ENCODE peak calls at places on chromosome 16, in six cellular contexts. One of them, this sample, is unnamed.

GRCh38 chr16:74568961-74569631 is 37.8 kb downstream of the GLG1 start:
- DNase-seq in GM10248: no peak
- DNase-seq in IMR-90: peak
- DNase-seq in GM12865: no peak
- DNase-seq in sigmoid colon: no peak
- DNase-seq in upper lobe of right lung: no peak
- DNase-seq in this sample: no peak

GRCh38 chr16:72042157-72042660 is 12.1 kb upstream of the HP start:
- DNase-seq in GM10248: no peak
- DNase-seq in IMR-90: no peak
- DNase-seq in GM12865: no peak
- DNase-seq in sigmoid colon: no peak
- DNase-seq in upper lobe of right lung: no peak
- DNase-seq in this sample: no peak

GRCh38 chr16:72434159-72434558 is 262.2 kb upstream of the PMFBP1 start:
- DNase-seq in GM10248: no peak
- DNase-seq in IMR-90: peak
- DNase-seq in GM12865: peak
- DNase-seq in sigmoid colon: no peak
- DNase-seq in upper lobe of right lung: no peak
- DNase-seq in this sample: no peak

GRCh38 chr16:27290582-27290981 is 22.0 kb upstream of the NSMCE1 start:
- DNase-seq in GM10248: no peak
- DNase-seq in IMR-90: no peak
- DNase-seq in GM12865: no peak
- DNase-seq in sigmoid colon: no peak
- DNase-seq in upper lobe of right lung: no peak
- DNase-seq in this sample: no peak

GRCh38 chr16:46929378-46930332 is 43.8 kb downstream of the DNAJA2 start:
- DNase-seq in GM10248: peak
- DNase-seq in IMR-90: peak
- DNase-seq in GM12865: peak
- DNase-seq in sigmoid colon: peak
- DNase-seq in upper lobe of right lung: peak
- DNase-seq in this sample: peak

GRCh38 chr16:14056970-14057369 is 14.1 kb upstream of the MRTFB start:
- DNase-seq in GM10248: no peak
- DNase-seq in IMR-90: no peak
- DNase-seq in GM12865: no peak
- DNase-seq in sigmoid colon: no peak
- DNase-seq in upper lobe of right lung: no peak
- DNase-seq in this sample: no peak

GRCh38 chr16:29738514-29738913 is 7.3 kb downstream of the C16orf54 start:
- DNase-seq in GM10248: peak
- DNase-seq in IMR-90: no peak
- DNase-seq in GM12865: peak
- DNase-seq in sigmoid colon: no peak
- DNase-seq in upper lobe of right lung: no peak
- DNase-seq in this sample: peak

GRCh38 chr16:10756574-10756973 is 12.9 kb downstream of the NUBP1 start:
- DNase-seq in GM10248: no peak
- DNase-seq in IMR-90: peak
- DNase-seq in GM12865: no peak
- DNase-seq in sigmoid colon: no peak
- DNase-seq in upper lobe of right lung: no peak
- DNase-seq in this sample: no peak

GRCh38 chr16:80803341-80804060 is 897 bp downstream of the CDYL2 start:
- DNase-seq in GM10248: peak
- DNase-seq in IMR-90: no peak
- DNase-seq in GM12865: peak
- DNase-seq in sigmoid colon: no peak
- DNase-seq in upper lobe of right lung: peak
- DNase-seq in this sample: peak

GRCh38 chr16:86110134-86110533 is 211.2 kb downstream of the IRF8 start:
- DNase-seq in GM10248: no peak
- DNase-seq in IMR-90: no peak
- DNase-seq in GM12865: no peak
- DNase-seq in sigmoid colon: no peak
- DNase-seq in upper lobe of right lung: no peak
- DNase-seq in this sample: no peak

GRCh38 chr16:55505333-55506015 is 3.4 kb upstream of the LPCAT2 start:
- DNase-seq in GM10248: peak
- DNase-seq in IMR-90: no peak
- DNase-seq in GM12865: no peak
- DNase-seq in sigmoid colon: no peak
- DNase-seq in upper lobe of right lung: no peak
- DNase-seq in this sample: peak

GRCh38 chr16:2505695-2506094 is 8.1 kb upstream of the ATP6V0C start:
- DNase-seq in GM10248: no peak
- DNase-seq in IMR-90: no peak
- DNase-seq in GM12865: no peak
- DNase-seq in sigmoid colon: no peak
- DNase-seq in upper lobe of right lung: no peak
- DNase-seq in this sample: no peak

GRCh38 chr16:56424791-56425438 is 430 bp downstream of the AMFR start:
- DNase-seq in GM10248: no peak
- DNase-seq in IMR-90: no peak
- DNase-seq in GM12865: no peak
- DNase-seq in sigmoid colon: peak
- DNase-seq in upper lobe of right lung: peak
- DNase-seq in this sample: no peak

GRCh38 chr16:49473773-49474172 is 100.2 kb downstream of the C16orf78 start:
- DNase-seq in GM10248: no peak
- DNase-seq in IMR-90: no peak
- DNase-seq in GM12865: no peak
- DNase-seq in sigmoid colon: peak
- DNase-seq in upper lobe of right lung: peak
- DNase-seq in this sample: no peak

GRCh38 chr16:379183-379960 is 2.4 kb downstream of the PGAP6 start:
- DNase-seq in GM10248: no peak
- DNase-seq in IMR-90: no peak
- DNase-seq in GM12865: no peak
- DNase-seq in sigmoid colon: no peak
- DNase-seq in upper lobe of right lung: peak
- DNase-seq in this sample: no peak

GRCh38 chr16:641326-642188 is at the start of gene MCRIP2:
- DNase-seq in GM10248: peak
- DNase-seq in IMR-90: peak
- DNase-seq in GM12865: peak
- DNase-seq in sigmoid colon: peak
- DNase-seq in upper lobe of right lung: peak
- DNase-seq in this sample: peak

GRCh38 chr16:30371248-30371816 is 1.0 kb upstream of the TBC1D10B start:
- DNase-seq in GM10248: no peak
- DNase-seq in IMR-90: no peak
- DNase-seq in GM12865: no peak
- DNase-seq in sigmoid colon: no peak
- DNase-seq in upper lobe of right lung: no peak
- DNase-seq in this sample: no peak

GRCh38 chr16:21613361-21613760 is 14.0 kb downstream of the METTL9 start:
- DNase-seq in GM10248: no peak
- DNase-seq in IMR-90: no peak
- DNase-seq in GM12865: no peak
- DNase-seq in sigmoid colon: no peak
- DNase-seq in upper lobe of right lung: no peak
- DNase-seq in this sample: no peak

GRCh38 chr16:6728381-6728780 is 604.3 kb upstream of the RBFOX1 start:
- DNase-seq in GM10248: no peak
- DNase-seq in IMR-90: no peak
- DNase-seq in GM12865: no peak
- DNase-seq in sigmoid colon: no peak
- DNase-seq in upper lobe of right lung: no peak
- DNase-seq in this sample: no peak

GRCh38 chr16:67199011-67199807 is at the start of gene ELMO3:
- DNase-seq in GM10248: no peak
- DNase-seq in IMR-90: no peak
- DNase-seq in GM12865: no peak
- DNase-seq in sigmoid colon: no peak
- DNase-seq in upper lobe of right lung: peak
- DNase-seq in this sample: no peak

GRCh38 chr16:52543654-52544053 is 3.3 kb downstream of the TOX3 start:
- DNase-seq in GM10248: no peak
- DNase-seq in IMR-90: no peak
- DNase-seq in GM12865: no peak
- DNase-seq in sigmoid colon: no peak
- DNase-seq in upper lobe of right lung: no peak
- DNase-seq in this sample: no peak
- TF ChIP-seq CTCF in GM10248: no peak
- TF ChIP-seq CTCF in IMR-90: no peak
- TF ChIP-seq CTCF in GM12865: no peak
- TF ChIP-seq CTCF in sigmoid colon: no peak
- TF ChIP-seq CTCF in upper lobe of right lung: no peak
- TF ChIP-seq CTCF in this sample: no peak

GRCh38 chr16:24908716-24909115 is 63.0 kb downstream of the SLC5A11 start:
- DNase-seq in GM10248: no peak
- DNase-seq in IMR-90: no peak
- DNase-seq in GM12865: no peak
- DNase-seq in sigmoid colon: peak
- DNase-seq in upper lobe of right lung: no peak
- DNase-seq in this sample: no peak

GRCh38 chr16:24909856-24910255 is 64.1 kb downstream of the SLC5A11 start:
- DNase-seq in GM10248: no peak
- DNase-seq in IMR-90: no peak
- DNase-seq in GM12865: no peak
- DNase-seq in sigmoid colon: peak
- DNase-seq in upper lobe of right lung: no peak
- DNase-seq in this sample: no peak

GRCh38 chr16:24906901-24907300 is 61.1 kb downstream of the SLC5A11 start:
- DNase-seq in GM10248: no peak
- DNase-seq in IMR-90: no peak
- DNase-seq in GM12865: no peak
- DNase-seq in sigmoid colon: peak
- DNase-seq in upper lobe of right lung: no peak
- DNase-seq in this sample: no peak

DNA sequence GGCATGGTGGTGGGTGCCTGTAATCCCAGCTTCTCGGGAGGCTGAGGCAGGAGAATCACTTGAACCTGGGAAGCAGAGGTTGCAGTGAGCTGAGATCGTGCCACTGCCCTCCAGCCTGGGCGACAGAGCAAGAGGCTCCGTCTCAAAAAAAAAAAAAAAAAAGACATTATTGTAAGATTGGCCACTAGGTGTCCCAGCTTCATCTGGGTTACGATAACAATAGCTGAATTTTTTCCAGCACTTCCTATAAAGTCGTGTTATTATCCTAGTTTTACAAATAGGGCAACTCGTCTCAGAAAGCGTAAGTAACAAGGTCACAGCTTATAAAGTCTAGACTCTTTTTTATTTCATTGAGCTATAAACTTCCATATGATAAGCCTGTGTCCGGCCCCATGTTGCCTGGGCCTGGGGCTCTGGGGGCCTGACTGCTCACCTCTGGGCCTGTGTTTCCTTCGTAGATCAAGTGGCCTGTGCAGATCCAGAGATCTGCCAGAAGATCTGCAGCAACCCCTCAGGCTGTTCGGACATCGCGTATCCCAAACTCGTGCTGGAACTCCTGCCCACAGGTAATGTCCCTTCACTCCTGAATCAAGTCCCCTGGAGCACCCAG is 60.5 kb downstream of the SLC5A11 start:
- DNase-seq in GM10248: no peak
- DNase-seq in IMR-90: peak
- DNase-seq in GM12865: no peak
- DNase-seq in sigmoid colon: no peak
- DNase-seq in upper lobe of right lung: no peak
- DNase-seq in this sample: no peak
- TF ChIP-seq CTCF in GM10248: peak
- TF ChIP-seq CTCF in IMR-90: peak
- TF ChIP-seq CTCF in GM12865: peak
- TF ChIP-seq CTCF in sigmoid colon: no peak
- TF ChIP-seq CTCF in upper lobe of right lung: peak
- TF ChIP-seq CTCF in this sample: peak

GRCh38 chr16:83996481-83997252 is 28.6 kb downstream of the NECAB2 start:
- DNase-seq in GM10248: no peak
- DNase-seq in IMR-90: no peak
- DNase-seq in GM12865: no peak
- DNase-seq in sigmoid colon: no peak
- DNase-seq in upper lobe of right lung: no peak
- DNase-seq in this sample: no peak
- TF ChIP-seq CTCF in GM10248: no peak
- TF ChIP-seq CTCF in IMR-90: no peak
- TF ChIP-seq CTCF in GM12865: no peak
- TF ChIP-seq CTCF in sigmoid colon: no peak
- TF ChIP-seq CTCF in upper lobe of right lung: no peak
- TF ChIP-seq CTCF in this sample: no peak

GRCh38 chr16:69438465-69438864 is 14.0 kb downstream of the CYB5B start:
- DNase-seq in GM10248: peak
- DNase-seq in IMR-90: no peak
- DNase-seq in GM12865: peak
- DNase-seq in sigmoid colon: no peak
- DNase-seq in upper lobe of right lung: no peak
- DNase-seq in this sample: peak

GRCh38 chr16:69443809-69444611 is 19.6 kb downstream of the CYB5B start:
- DNase-seq in GM10248: no peak
- DNase-seq in IMR-90: peak
- DNase-seq in GM12865: no peak
- DNase-seq in sigmoid colon: peak
- DNase-seq in upper lobe of right lung: no peak
- DNase-seq in this sample: no peak

GRCh38 chr16:69435977-69436729 is 11.7 kb downstream of the CYB5B start:
- DNase-seq in GM10248: no peak
- DNase-seq in IMR-90: no peak
- DNase-seq in GM12865: peak
- DNase-seq in sigmoid colon: no peak
- DNase-seq in upper lobe of right lung: no peak
- DNase-seq in this sample: no peak

GRCh38 chr16:69444873-69445517 is 20.6 kb downstream of the CYB5B start:
- DNase-seq in GM10248: no peak
- DNase-seq in IMR-90: peak
- DNase-seq in GM12865: no peak
- DNase-seq in sigmoid colon: no peak
- DNase-seq in upper lobe of right lung: no peak
- DNase-seq in this sample: no peak

DNA sequence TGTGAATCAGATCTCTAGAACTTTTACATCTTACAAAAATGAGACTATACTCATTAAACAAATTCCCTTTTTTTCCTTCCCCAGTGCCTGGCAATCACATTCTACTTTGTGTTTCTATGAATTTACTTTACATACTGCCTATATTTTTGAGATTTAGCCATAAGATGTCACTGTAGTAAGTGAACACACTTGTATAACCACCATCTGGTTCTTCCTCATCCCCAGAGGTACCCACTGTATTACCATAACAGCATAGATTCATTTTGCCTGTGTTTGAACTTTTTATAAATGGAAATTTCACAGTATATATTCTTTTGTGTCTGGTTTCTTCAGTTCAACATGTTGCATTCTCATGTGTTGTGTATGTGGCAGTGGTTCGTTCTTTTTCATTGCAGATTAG is 15.8 kb downstream of the CYB5B start:
- DNase-seq in GM10248: no peak
- DNase-seq in IMR-90: no peak
- DNase-seq in GM12865: no peak
- DNase-seq in sigmoid colon: no peak
- DNase-seq in upper lobe of right lung: no peak
- DNase-seq in this sample: no peak
- TF ChIP-seq CTCF in GM10248: no peak
- TF ChIP-seq CTCF in IMR-90: no peak
- TF ChIP-seq CTCF in GM12865: no peak
- TF ChIP-seq CTCF in sigmoid colon: no peak
- TF ChIP-seq CTCF in upper lobe of right lung: no peak
- TF ChIP-seq CTCF in this sample: no peak

This sample was measured in GM13977.